ENCODE peak calls at places on chromosomes 6 and 20, in eight cellular contexts. E, T, D, W, P, F, K and B are unnamed samples.
A peak's percentile ranks its signal among the peaks of the same experiment; 100 is the strongest.

GRCh38 chr6:170101281-170102035 is 189.4 kb downstream of the DLL1 start:
- DNase-seq in F (no peak), P (no peak), E (no peak), D (no peak), K (no peak), W (no peak), T (no peak), B (no peak)

GRCh38 chr6:45031601-45032000 is 296.5 kb upstream of the RUNX2 start:
- DNase-seq in P (no peak), E (no peak), K (no peak), D (no peak), F (no peak), W (no peak), T (no peak), B (no peak)

GRCh38 chr6:108268845-108269244 is 8.0 kb upstream of the SNX3 start:
- DNase-seq in K (no peak), D (no peak), T (no peak), F (no peak), W (no peak), E (no peak), P (no peak), B (no peak)

GRCh38 chr6:148572676-148573335 is 174.0 kb upstream of the UST start:
- DNase-seq in E (no peak), W (no peak), K (no peak), F (no peak), T (no peak), D (no peak), P (no peak), B (no peak)

GRCh38 chr6:28002181-28002580 is 45.1 kb downstream of the OR2B6 start:
- DNase-seq in F (no peak), T (peak; percentile 48), P (no peak), W (no peak), D (no peak), E (no peak), K (no peak), B (no peak)

GRCh38 chr6:29723666-29724588 is 693 bp downstream of the HLA-F start:
- DNase-seq in F (no peak), D (peak; percentile 50), K (peak; percentile 73), E (no peak), T (no peak), W (no peak), P (peak; percentile 43), B (no peak)

GRCh38 chr6:118663993-118664985 is 12.9 kb upstream of the CEP85L start:
- DNase-seq in K (no peak), D (no peak), T (peak; percentile 24), F (no peak), W (no peak), E (no peak), P (no peak), B (no peak)

GRCh38 chr20:59657459-59658046 is 53.2 kb downstream of the PHACTR3 start:
- DNase-seq in P (no peak), F (no peak), E (no peak), T (no peak), K (no peak), D (no peak), W (no peak), B (no peak)

GRCh38 chr6:30570263-30570662 is 979 bp upstream of the ABCF1 start:
- DNase-seq in D (no peak), E (no peak), F (no peak), T (no peak), W (no peak), P (no peak), K (no peak), B (no peak)

GRCh38 chr20:59006167-59006863 is 739 bp downstream of the CTSZ start:
- DNase-seq in F (peak; percentile 24), P (peak; percentile 27), E (no peak), K (peak; percentile 69), T (peak; percentile 35), D (no peak), W (no peak), B (no peak)

GRCh38 chr20:51800769-51801219 is 1.5 kb downstream of the SALL4 start:
- DNase-seq in E (no peak), F (no peak), D (no peak), K (peak; percentile 21), P (peak; percentile 51), W (no peak), T (no peak), B (peak; percentile 7)

GRCh38 chr20:49591217-49591865 is 23.4 kb upstream of the PTGIS start:
- DNase-seq in D (no peak), W (peak; percentile 38), P (no peak), F (no peak), T (no peak), E (no peak), K (no peak), B (peak; percentile 90)

GRCh38 chr20:8631271-8631670 is 437.6 kb upstream of the PLCB4 start:
- DNase-seq in D (no peak), W (no peak), E (no peak), T (no peak), P (no peak), K (no peak), F (no peak), B (no peak)

GRCh38 chr6:148701393-148701774 is 45.4 kb upstream of the UST start:
- DNase-seq in P (peak; percentile 49), K (no peak), D (no peak), E (no peak), F (no peak), W (no peak), T (no peak), B (no peak)

GRCh38 chr6:4624726-4625125 is 151.5 kb upstream of the CDYL start:
- DNase-seq in T (no peak), E (no peak), D (no peak), W (no peak), F (no peak), K (no peak), P (no peak), B (no peak)

GRCh38 chr6:160375561-160375949 is 27.4 kb downstream of the SLC22A3 start:
- DNase-seq in W (no peak), E (no peak), D (no peak), K (no peak), T (no peak), F (no peak), P (no peak), B (no peak)

GRCh38 chr6:117676577-117677218 is 1.4 kb downstream of the NUS1 start:
- DNase-seq in W (no peak), K (no peak), F (no peak), E (no peak), P (no peak), D (no peak), T (no peak), B (no peak)

GRCh38 chr6:170057034-170057734 is 233.7 kb downstream of the DLL1 start:
- DNase-seq in E (no peak), P (no peak), F (no peak), T (no peak), W (no peak), D (no peak), K (no peak), B (no peak)